ENCODE peak calls at places on chromosomes 13 and 19, in ten cellular contexts. D is AG10803; G is breast epithelium; B is mucosa of descending colon; C is HCT116; P is AG04450; T is esophagus squamous epithelium; I is CD4-positive, alpha-beta memory T cell; O is BE2C; V is H7. H is an unnamed sample.
A peak's percentile ranks its signal among the peaks of the same experiment; 100 is the strongest.

GRCh38 chr19:18157465-18158063 is 4.6 kb downstream of the PIK3R2 start:
- DNase-seq in D (no peak), G (no peak), B (no peak), C (no peak), P (no peak), T (no peak), I (no peak), O (peak; percentile 92), V (peak; percentile 93), H (peak; percentile 64)

GRCh38 chr13:19643652-19644051 is 10.2 kb downstream of the MPHOSPH8 start:
- DNase-seq in D (no peak), G (no peak), B (no peak), C (no peak), P (no peak), T (no peak), I (no peak), O (no peak), V (no peak), H (no peak)

GRCh38 chr19:2805991-2806649 is 13.5 kb upstream of the ZNF554 start:
- DNase-seq in D (no peak), G (no peak), B (no peak), C (no peak), P (no peak), T (no peak), I (no peak), O (no peak), V (peak; percentile 50), H (no peak)

GRCh38 chr13:87671031-87671823 is at the start of gene SLITRK5:
- DNase-seq in D (peak; percentile 37), G (peak; percentile 64), B (peak; percentile 84), C (no peak), P (no peak), T (no peak), I (peak; percentile 52), O (peak; percentile 90), V (peak; percentile 83), H (peak; percentile 83)

GRCh38 chr19:50818859-50819472 is 4.6 kb downstream of the KLK1 start:
- DNase-seq in D (no peak), G (no peak), B (no peak), C (no peak), P (no peak), T (no peak), I (no peak), O (no peak), V (no peak), H (peak; percentile 79)

GRCh38 chr19:47698631-47699359 is 14.4 kb upstream of the EHD2 start:
- DNase-seq in D (no peak), G (no peak), B (no peak), C (no peak), P (no peak), T (no peak), I (no peak), O (no peak), V (peak; percentile 54), H (no peak)

GRCh38 chr13:27808866-27809546 is 16.7 kb downstream of the GSX1 start:
- DNase-seq in D (no peak), G (no peak), B (no peak), C (no peak), P (no peak), T (no peak), I (no peak), O (no peak), V (no peak), H (no peak)

GRCh38 chr19:17086129-17086528 is 10.6 kb downstream of the MYO9B start:
- DNase-seq in D (no peak), G (no peak), B (no peak), C (no peak), P (no peak), T (no peak), I (no peak), O (no peak), V (no peak), H (no peak)

GRCh38 chr13:39047560-39047959 is 9.3 kb downstream of the NHLRC3 start:
- DNase-seq in D (no peak), G (no peak), B (no peak), C (no peak), P (no peak), T (no peak), I (no peak), O (peak; percentile 12), V (peak; percentile 71), H (no peak)

DNA sequence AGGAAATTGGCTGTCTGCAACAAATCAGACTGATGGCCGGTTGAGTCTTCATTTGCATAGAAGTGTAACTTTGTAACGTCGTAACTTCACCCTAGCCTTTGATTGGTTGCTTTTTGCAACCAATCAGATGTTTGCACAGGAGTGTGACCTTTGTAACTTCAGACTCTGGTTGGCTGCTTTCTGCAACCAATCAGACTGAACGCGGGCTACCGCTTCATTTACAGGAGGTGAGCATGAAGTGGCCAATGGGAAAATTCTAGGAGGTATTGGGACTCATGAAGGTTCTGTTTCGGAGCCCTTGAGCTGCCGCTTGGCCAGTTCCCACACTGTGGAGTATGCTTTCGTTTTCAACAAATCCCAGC is 441 bp upstream of the ZNF559 start:
- DNase-seq in D (peak; percentile 85), G (no peak), B (peak; percentile 66), C (peak; percentile 6), P (peak; percentile 34), T (no peak), I (no peak), O (peak; percentile 76), V (no peak), H (peak; percentile 55)
- H3K4me3 ChIP-seq in D (peak overlapping the region; percentile 82), G (peak overlapping the region; percentile 86), B (peak overlapping the region; percentile 63), C (peak overlapping the region; percentile 73), P (peak overlapping the region; percentile 77), T (peak overlapping the region; percentile 72), I (peak overlapping the region; percentile 62), O (peak overlapping the region; percentile 82), V (peak overlapping the region; percentile 11), H (peak overlapping the region; percentile 63)

GRCh38 chr19:46197314-46198070 is 32.0 kb upstream of the IGFL1 start:
- DNase-seq in D (no peak), G (no peak), B (no peak), C (no peak), P (no peak), T (no peak), I (no peak), O (no peak), V (peak; percentile 8), H (no peak)
- H3K4me3 ChIP-seq in D (no peak overlapping the region), G (no peak overlapping the region), B (no peak overlapping the region), C (no peak overlapping the region), P (no peak overlapping the region), T (no peak overlapping the region), I (no peak overlapping the region), O (no peak overlapping the region), V (no peak overlapping the region), H (no peak overlapping the region)

GRCh38 chr19:42466521-42467436 is 24.0 kb upstream of the CXCL17 start:
- DNase-seq in D (peak; percentile 30), G (no peak), B (no peak), C (no peak), P (no peak), T (no peak), I (no peak), O (no peak), V (no peak), H (no peak)

GRCh38 chr19:42469311-42470239 is 26.8 kb upstream of the CXCL17 start:
- DNase-seq in D (no peak), G (no peak), B (no peak), C (no peak), P (no peak), T (no peak), I (no peak), O (no peak), V (no peak), H (no peak)

GRCh38 chr19:42467437-42467760 is 24.7 kb upstream of the CXCL17 start:
- DNase-seq in D (no peak), G (no peak), B (peak; percentile 42), C (no peak), P (no peak), T (no peak), I (no peak), O (no peak), V (no peak), H (no peak)

GRCh38 chr19:42468273-42468796 is 25.6 kb upstream of the CXCL17 start:
- DNase-seq in D (peak; percentile 81), G (no peak), B (peak; percentile 58), C (peak; percentile 64), P (peak; percentile 2), T (no peak), I (no peak), O (no peak), V (no peak), H (no peak)

DNA sequence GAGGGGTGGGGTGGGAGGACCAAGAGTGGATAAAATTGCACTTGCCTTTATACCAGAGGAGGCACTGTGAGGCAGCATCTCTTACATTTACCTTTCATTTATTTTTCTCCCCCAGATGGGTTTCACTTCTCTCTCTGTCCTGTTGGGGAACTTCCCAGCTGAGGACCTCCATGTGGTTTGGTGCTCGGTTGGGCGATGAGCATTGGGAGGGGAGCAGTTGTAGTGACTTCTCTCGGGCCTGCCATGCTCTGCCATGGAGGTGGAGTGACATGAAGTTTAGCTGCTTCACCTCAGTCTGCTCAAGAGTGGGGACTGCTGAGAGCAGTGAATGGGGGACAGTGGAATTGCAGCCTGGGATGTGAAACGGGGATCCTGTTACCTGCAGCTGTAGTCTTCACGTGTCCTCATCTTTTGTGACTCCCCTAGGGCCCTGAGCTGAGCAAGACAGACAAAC is 23.1 kb upstream of the CXCL17 start:
- DNase-seq in D (no peak), G (no peak), B (no peak), C (no peak), P (no peak), T (no peak), I (no peak), O (no peak), V (peak; percentile 47), H (no peak)
- H3K4me3 ChIP-seq in D (no peak overlapping the region), G (no peak overlapping the region), B (no peak overlapping the region), C (no peak overlapping the region), P (no peak overlapping the region), T (no peak overlapping the region), I (no peak overlapping the region), O (no peak overlapping the region), V (no peak overlapping the region), H (no peak overlapping the region)

GRCh38 chr13:99311748-99312492 is 4.7 kb upstream of the GPR183 start:
- DNase-seq in D (no peak), G (no peak), B (no peak), C (no peak), P (no peak), T (no peak), I (no peak), O (no peak), V (no peak), H (no peak)
- H3K4me3 ChIP-seq in D (no peak overlapping the region), G (no peak overlapping the region), B (no peak overlapping the region), C (no peak overlapping the region), P (no peak overlapping the region), T (no peak overlapping the region), I (no peak overlapping the region), O (no peak overlapping the region), V (no peak overlapping the region), H (no peak overlapping the region)

DNA sequence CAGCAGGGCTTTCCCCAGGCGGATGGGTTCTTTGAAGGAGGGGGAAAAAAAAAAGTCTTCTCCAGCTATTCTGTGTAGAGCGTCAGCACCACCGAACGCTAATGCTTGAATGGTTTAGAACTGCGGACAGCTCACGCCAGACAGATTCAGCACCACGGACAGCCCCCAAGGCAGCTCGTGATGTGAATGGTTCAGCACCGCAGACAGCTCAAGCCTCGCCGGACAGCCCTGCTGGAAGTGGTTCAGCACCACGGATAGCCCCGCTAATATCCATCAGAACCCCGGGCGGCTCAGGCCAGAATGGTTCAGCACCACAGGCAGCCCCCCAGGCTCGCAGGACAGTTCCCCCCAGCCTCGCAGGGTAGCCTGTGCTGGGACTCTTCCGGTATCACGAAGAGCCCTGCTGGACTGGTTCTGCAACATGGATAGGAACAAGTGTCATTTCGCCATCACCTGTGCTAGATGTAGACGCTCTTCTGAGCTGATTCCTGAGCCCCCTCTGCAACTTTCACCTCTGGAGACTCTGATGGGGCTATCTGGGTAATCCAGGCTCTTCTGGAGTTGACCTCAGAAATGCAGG is 4.9 kb upstream of the SMIM17 start:
- DNase-seq in D (peak; percentile 26), G (peak; percentile 76), B (peak; percentile 58), C (no peak), P (peak; percentile 21), T (no peak), I (peak; percentile 6), O (peak; percentile 24), V (peak; percentile 80), H (peak; percentile 64)
- H3K4me3 ChIP-seq in D (no peak overlapping the region), G (no peak overlapping the region), B (no peak overlapping the region), C (no peak overlapping the region), P (no peak overlapping the region), T (no peak overlapping the region), I (no peak overlapping the region), O (no peak overlapping the region), V (no peak overlapping the region), H (no peak overlapping the region)